ENCODE peak calls at places on chromosomes 1 and 21, in five cellular contexts. M is heart left ventricle; N is CD8-positive, alpha-beta T cell; T is GM06990; E is neural progenitor cell. Q is an unnamed sample.

GRCh38 chr1:14997646-14998276 is 155.8 kb upstream of the TMEM51 start:
- DNase-seq in M (no peak), T (no peak), N (no peak), E (no peak), Q (no peak)

GRCh38 chr21:43734830-43735229 is 15.9 kb downstream of the PDXK start:
- DNase-seq in T (no peak), N (no peak), E (no peak), M (no peak), Q (no peak)

GRCh38 chr1:156920233-156921052 is at the start of gene LRRC71:
- DNase-seq in T (peak), E (peak), N (peak), M (peak), Q (peak)

GRCh38 chr1:86648255-86648654 is 56.1 kb upstream of the SH3GLB1 start:
- DNase-seq in N (no peak), M (no peak), E (no peak), T (no peak), Q (no peak)

GRCh38 chr1:235834620-235835019 is 32.1 kb downstream of the LYST start:
- DNase-seq in N (no peak), T (no peak), M (no peak), E (no peak), Q (no peak)

GRCh38 chr1:94300731-94301130 is 63.3 kb upstream of the ARHGAP29 start:
- DNase-seq in T (no peak), M (no peak), E (no peak), N (no peak), Q (no peak)

GRCh38 chr1:118788372-118788955 is 199.7 kb downstream of the TBX15 start:
- DNase-seq in E (no peak), M (peak), T (no peak), N (no peak), Q (no peak)

GRCh38 chr1:90274376-90274775 is 279.5 kb downstream of the ZNF326 start:
- DNase-seq in E (no peak), T (no peak), M (no peak), N (no peak), Q (no peak)

GRCh38 chr1:39857479-39857878 is 25.8 kb downstream of the TRIT1 start:
- DNase-seq in M (no peak), T (no peak), N (no peak), E (no peak), Q (no peak)

GRCh38 chr21:37563641-37564340 is 197.2 kb downstream of the DYRK1A start:
- DNase-seq in N (peak), T (peak), E (peak), M (peak), Q (peak)
- TF ChIP-seq CTCF in N (peak), T (peak), E (no peak), M (peak), Q (peak)

DNA sequence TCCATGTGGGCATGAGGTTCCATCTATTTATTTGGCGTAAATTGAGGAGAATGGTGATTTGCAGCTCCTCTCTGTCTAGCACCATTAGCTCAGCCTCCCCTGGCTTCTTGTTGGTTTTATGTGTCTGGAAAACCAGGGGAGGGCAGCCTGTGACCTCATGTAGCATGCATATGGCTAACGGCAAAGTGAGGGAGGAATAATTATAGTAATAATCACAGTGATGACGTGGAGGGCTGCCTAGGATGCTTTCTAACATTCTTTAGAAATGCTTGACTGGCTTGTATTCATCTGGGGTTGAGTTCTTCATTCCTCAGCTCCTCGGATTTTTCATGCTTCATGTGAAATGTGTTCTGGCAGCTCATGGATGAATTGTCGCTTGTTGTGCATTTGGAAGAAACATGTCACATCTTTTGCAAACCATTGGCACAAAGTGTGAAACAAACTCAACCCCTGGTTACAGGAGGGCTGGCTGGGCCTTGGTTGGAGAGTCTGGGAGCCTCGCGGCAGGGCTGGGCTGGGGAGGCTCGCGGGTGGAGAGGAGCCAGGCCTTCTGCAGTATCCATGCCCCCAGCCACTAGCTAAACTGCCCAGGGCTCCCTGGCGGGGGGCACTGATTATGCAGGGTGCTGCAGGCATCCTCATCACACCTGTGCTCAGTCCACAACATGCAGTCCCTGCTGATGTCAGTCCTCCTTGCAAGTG is 149.6 kb downstream of the DISC1 start:
- DNase-seq in T (no peak), E (no peak), N (no peak), M (no peak), Q (no peak)
- TF ChIP-seq CTCF in T (no peak), E (no peak), N (no peak), M (no peak), Q (no peak)

DNA sequence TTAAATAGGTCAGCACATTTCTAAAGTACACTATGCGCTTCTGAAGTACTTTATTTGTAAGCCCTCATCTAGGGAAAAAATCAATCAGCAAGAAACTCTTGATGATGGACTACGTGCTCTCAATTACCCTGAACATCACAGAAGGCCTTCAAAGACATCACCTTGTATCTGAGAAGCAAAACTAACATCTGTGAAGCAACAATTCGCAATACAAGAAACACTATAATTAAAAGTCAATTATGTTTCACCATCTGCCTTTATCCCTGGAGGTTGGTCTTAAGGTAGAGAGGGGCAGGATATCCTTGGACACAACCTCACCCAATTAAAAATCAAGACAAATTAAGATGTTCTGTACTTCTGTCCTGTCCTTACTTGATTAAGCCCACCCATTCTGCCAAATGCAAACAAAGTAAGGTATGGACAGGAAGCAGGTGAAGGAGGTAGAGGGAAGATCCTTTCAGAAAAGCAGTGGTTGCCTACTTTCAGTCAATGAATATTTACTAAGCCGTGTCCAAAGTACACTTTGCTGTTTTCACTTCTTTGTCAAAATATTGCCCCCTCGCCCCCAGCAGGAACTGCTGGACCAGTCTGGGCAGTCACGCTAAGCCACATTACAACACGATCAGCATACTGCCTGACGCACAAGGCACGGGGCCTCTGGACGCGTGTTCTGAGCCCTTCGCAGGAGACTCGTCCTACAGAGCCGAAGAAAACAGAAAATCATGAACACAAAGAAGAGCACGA is 889 bp downstream of the SLC19A2 start:
- DNase-seq in T (no peak), N (no peak), M (peak), E (peak), Q (peak)
- TF ChIP-seq CTCF in T (no peak), N (no peak), M (no peak), E (no peak), Q (no peak)

DNA sequence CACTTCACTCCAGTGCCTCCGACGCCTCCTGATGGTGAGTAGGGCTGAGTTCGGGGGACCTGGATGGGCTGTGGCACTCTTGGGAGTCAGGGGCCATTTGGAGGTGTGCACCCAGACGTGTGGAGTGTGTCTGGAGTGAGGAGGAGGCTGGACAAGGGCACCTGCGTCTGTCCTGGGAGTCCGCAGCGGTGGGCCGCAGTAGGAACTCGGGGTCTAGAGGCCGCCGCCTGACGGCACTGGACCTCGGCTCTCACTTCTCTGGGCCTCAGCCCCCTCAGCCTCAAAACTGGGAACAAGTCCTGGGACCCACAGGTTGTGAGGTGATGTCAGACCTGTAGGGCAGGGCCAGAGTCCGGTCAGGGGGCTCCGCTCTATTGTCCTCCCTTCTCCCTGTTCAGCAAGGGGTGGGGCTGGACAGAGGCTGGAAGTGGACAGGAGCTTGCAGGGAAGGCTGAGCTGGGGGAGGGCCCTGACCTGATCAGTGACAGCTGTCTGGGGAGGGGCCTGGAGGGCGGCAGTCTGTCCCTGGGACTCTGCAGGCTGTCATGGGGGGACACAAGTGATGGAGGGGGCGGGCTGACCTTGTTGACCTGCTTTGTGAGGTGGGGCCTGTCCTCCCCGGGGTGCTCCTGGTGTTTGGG is 15.5 kb downstream of the AGRN start:
- DNase-seq in M (no peak), T (no peak), N (no peak), E (no peak), Q (no peak)
- TF ChIP-seq CTCF in M (no peak), T (no peak), N (no peak), E (peak), Q (no peak)

GRCh38 chr1:20413791-20414140 is 72.2 kb downstream of the CAMK2N1 start:
- DNase-seq in T (no peak), E (no peak), M (no peak), N (no peak), Q (no peak)
- TF ChIP-seq CTCF in T (no peak), E (no peak), M (no peak), N (no peak), Q (no peak)

GRCh38 chr1:17023573-17023972 is 11.8 kb upstream of the ATP13A2 start:
- DNase-seq in M (no peak), N (no peak), T (no peak), E (peak), Q (no peak)
- TF ChIP-seq CTCF in M (no peak), N (no peak), T (no peak), E (peak), Q (peak)

Q was measured in GM13977.